ENCODE peak calls at places on chromosome 2, in six cellular contexts. V is body of pancreas; W is WERI-Rb-1; B is gastrocnemius medialis; K is CD8-positive, alpha-beta memory T cell; S is lower lobe of right lung. I is an unnamed sample.

GRCh38 chr2:14907014-14907612 is 274.6 kb downstream of the LRATD1 start:
- DNase-seq in W (peak), B (no peak), V (no peak), K (no peak), S (no peak), I (no peak)

GRCh38 chr2:20050712-20051517 is 513 bp downstream of the LAPTM4A start:
- DNase-seq in K (peak), B (peak), S (peak), V (peak), W (peak), I (no peak)

GRCh38 chr2:134671498-134671897 is 47.3 kb downstream of the TMEM163 start:
- DNase-seq in B (no peak), W (no peak), S (no peak), V (no peak), K (peak), I (no peak)

GRCh38 chr2:19933351-19933981 is 31.7 kb upstream of the TTC32 start:
- DNase-seq in V (no peak), K (no peak), S (no peak), B (no peak), W (no peak), I (peak)

GRCh38 chr2:15970701-15971100 is 30.4 kb downstream of the MYCN start:
- DNase-seq in B (no peak), W (peak), K (no peak), S (no peak), V (no peak), I (no peak)

GRCh38 chr2:71892132-71892730 is 255.4 kb downstream of the CYP26B1 start:
- DNase-seq in S (no peak), B (no peak), W (no peak), V (no peak), K (no peak), I (no peak)

GRCh38 chr2:169007941-169008340 is 23.2 kb downstream of the ABCB11 start:
- DNase-seq in V (no peak), B (no peak), S (no peak), K (no peak), W (no peak), I (no peak)

GRCh38 chr2:32804205-32804604 is 142.5 kb upstream of the LTBP1 start:
- DNase-seq in K (no peak), S (no peak), V (no peak), W (no peak), B (no peak), I (no peak)

GRCh38 chr2:47782557-47783490 is at the start of gene MSH6:
- DNase-seq in W (peak), V (peak), S (peak), B (peak), K (peak), I (peak)

GRCh38 chr2:154709215-154709614 is 10.7 kb downstream of the KCNJ3 start:
- DNase-seq in B (no peak), K (no peak), W (no peak), S (no peak), V (peak), I (no peak)

GRCh38 chr2:233458826-233459225 is 104.5 kb downstream of the DGKD start:
- DNase-seq in B (no peak), V (no peak), W (no peak), S (no peak), K (no peak), I (no peak)

DNA sequence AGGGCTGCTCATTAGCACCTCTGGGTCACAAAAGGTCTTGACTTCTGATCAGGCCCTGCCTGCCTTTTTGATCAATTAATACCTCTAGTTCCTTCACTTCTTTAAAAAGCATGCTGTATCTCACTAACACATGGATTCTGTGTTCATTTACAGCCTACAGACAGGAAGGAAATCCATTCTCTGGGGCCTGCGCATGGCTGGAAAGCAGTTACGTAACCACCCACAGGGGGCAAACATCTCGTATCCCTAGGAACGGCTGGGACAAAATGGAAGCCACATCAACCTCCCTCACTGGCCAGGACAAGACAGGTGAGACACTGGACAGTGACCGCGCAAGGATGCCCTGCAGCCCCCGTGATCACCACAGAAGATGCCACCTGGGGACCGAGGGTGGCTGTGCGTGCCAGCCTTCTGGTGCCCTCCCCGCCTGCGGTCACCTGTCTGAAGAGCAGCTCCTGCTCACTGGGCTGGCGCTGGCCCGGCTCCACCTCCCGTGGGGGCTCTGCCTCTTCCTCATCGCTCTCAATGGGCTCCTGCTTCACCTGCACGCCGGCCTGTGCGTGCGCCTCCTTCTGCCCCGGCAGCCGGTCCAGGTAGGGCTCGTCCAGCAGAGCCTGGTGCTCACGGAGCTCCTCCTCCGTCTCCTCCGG is 266.9 kb downstream of the TWIST2 start:
- DNase-seq in S (no peak), K (no peak), B (no peak), W (no peak), V (no peak), I (no peak)
- H3K27ac ChIP-seq in S (peak), K (no peak), B (no peak), W (no peak), V (no peak), I (no peak)

GRCh38 chr2:151292124-151292523 is 2.7 kb upstream of the NMI start:
- DNase-seq in S (no peak), K (no peak), B (no peak), W (no peak), V (no peak), I (no peak)

GRCh38 chr2:151289972-151290335 is 486 bp upstream of the NMI start:
- DNase-seq in S (no peak), V (peak), B (peak), K (no peak), W (no peak), I (peak)

GRCh38 chr2:151291224-151291623 is 1.8 kb upstream of the NMI start:
- DNase-seq in B (no peak), V (no peak), K (no peak), S (no peak), W (no peak), I (no peak)

GRCh38 chr2:151290467-151290866 is 999 bp upstream of the NMI start:
- DNase-seq in V (no peak), K (no peak), S (no peak), B (no peak), W (no peak), I (no peak)

GRCh38 chr2:151287513-151288250 is 1.8 kb downstream of the NMI start:
- DNase-seq in K (no peak), W (no peak), V (no peak), S (no peak), B (no peak), I (no peak)
- H3K27ac ChIP-seq in K (peak), W (no peak), V (no peak), S (no peak), B (no peak), I (no peak)

GRCh38 chr2:237234268-237234667 is 148.6 kb downstream of the COPS8 start:
- DNase-seq in K (no peak), V (peak), S (no peak), B (peak), W (no peak), I (no peak)
- H3K27ac ChIP-seq in K (no peak), V (no peak), S (peak), B (peak), W (no peak), I (no peak)

GRCh38 chr2:197072533-197072932 is 146.0 kb upstream of the PGAP1 start:
- DNase-seq in S (no peak), K (no peak), V (no peak), B (no peak), W (no peak), I (no peak)
- H3K27ac ChIP-seq in S (no peak), K (no peak), V (no peak), B (no peak), W (no peak), I (no peak)

GRCh38 chr2:46318579-46319460 is 21.6 kb downstream of the EPAS1 start:
- DNase-seq in S (no peak), W (no peak), B (no peak), V (no peak), K (no peak), I (no peak)
- H3K27ac ChIP-seq in S (peak), W (no peak), B (no peak), V (peak), K (no peak), I (peak)

GRCh38 chr2:188966079-188966571 is 8.0 kb upstream of the COL3A1 start:
- DNase-seq in W (no peak), S (no peak), K (no peak), B (no peak), V (no peak), I (no peak)
- H3K27ac ChIP-seq in W (no peak), S (no peak), K (no peak), B (peak), V (no peak), I (no peak)

DNA sequence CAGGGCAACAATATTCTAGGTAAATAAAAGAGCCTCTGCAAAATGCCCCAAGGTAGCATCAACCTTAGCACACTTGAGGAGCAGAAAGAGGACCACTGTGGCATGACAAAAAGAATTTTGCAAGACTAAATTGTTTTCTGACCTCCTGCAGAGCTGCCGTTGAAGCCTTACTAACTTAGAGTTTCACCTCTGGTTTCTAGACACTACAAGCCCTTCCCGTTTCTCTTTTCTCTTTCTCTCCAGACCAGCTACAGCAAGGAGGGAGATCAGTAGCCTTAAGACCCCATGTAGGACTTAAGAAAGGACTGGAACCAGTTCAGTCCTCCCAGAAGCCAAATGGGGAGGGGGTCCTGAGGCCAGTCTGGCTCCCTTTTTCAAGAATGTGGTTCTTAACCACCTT is 73.3 kb upstream of the SP3 start:
- DNase-seq in K (no peak), B (no peak), V (no peak), S (no peak), W (no peak), I (no peak)
- H3K27ac ChIP-seq in K (no peak), B (no peak), V (no peak), S (no peak), W (no peak), I (no peak)